ENCODE peak calls at places on chromosome 5, in eight cellular contexts. H, I, R, X, L, Q, T and N are unnamed samples.

GRCh38 chr5:152404494-152404893 is 585 bp downstream of the NMUR2 start:
- DNase-seq in R (no peak), Q (no peak), T (no peak), X (no peak), H (no peak), I (no peak), L (no peak), N (no peak)

GRCh38 chr5:135033026-135033861 is 784 bp downstream of the PITX1 start:
- DNase-seq in X (peak; percentile 22), T (no peak), R (peak; percentile 63), Q (no peak), I (peak; percentile 55), L (no peak), H (no peak), N (peak; percentile 81)

GRCh38 chr5:62649025-62649424 is 70.4 kb downstream of the LRRC70 start:
- DNase-seq in L (no peak), I (no peak), H (no peak), R (no peak), T (no peak), X (no peak), Q (no peak), N (no peak)

GRCh38 chr5:176788931-176789872 is 21.2 kb upstream of the UNC5A start:
- DNase-seq in T (no peak), R (no peak), X (no peak), L (no peak), H (no peak), Q (no peak), I (no peak), N (no peak)

GRCh38 chr5:32745317-32745716 is 34.2 kb downstream of the NPR3 start:
- DNase-seq in L (no peak), R (no peak), T (no peak), I (no peak), X (no peak), Q (peak; percentile 26), H (no peak), N (no peak)

GRCh38 chr5:21644032-21644431 is 1209.1 kb downstream of the CDH12 start:
- DNase-seq in I (no peak), R (no peak), H (no peak), Q (no peak), T (no peak), L (no peak), X (no peak), N (no peak)

GRCh38 chr5:68456756-68457217 is 241.2 kb downstream of the PIK3R1 start:
- DNase-seq in I (peak; percentile 62), Q (peak; percentile 50), X (peak; percentile 49), T (no peak), R (peak; percentile 34), L (no peak), H (peak; percentile 28), N (no peak)

GRCh38 chr5:111070272-111071134 is 1.0 kb upstream of the TSLP start:
- DNase-seq in Q (no peak), X (no peak), H (no peak), R (peak; percentile 33), T (no peak), I (no peak), L (no peak), N (peak; percentile 83)

GRCh38 chr5:153523831-153524230 is 33.4 kb downstream of the GRIA1 start:
- DNase-seq in L (no peak), Q (peak; percentile 9), I (no peak), H (peak; percentile 52), T (no peak), R (peak; percentile 15), X (no peak), N (no peak)

GRCh38 chr5:95924720-95925119 is 36.9 kb downstream of the ELL2 start:
- DNase-seq in I (no peak), T (no peak), R (no peak), Q (no peak), X (no peak), L (no peak), H (no peak), N (no peak)

GRCh38 chr5:103923616-103924168 is 361.1 kb upstream of the NUDT12 start:
- DNase-seq in R (no peak), T (no peak), L (no peak), X (no peak), H (no peak), Q (no peak), I (no peak), N (no peak)

GRCh38 chr5:137630972-137631370 is 104.9 kb downstream of the KLHL3 start:
- DNase-seq in R (no peak), T (no peak), X (no peak), H (no peak), Q (no peak), I (no peak), L (no peak), N (peak; percentile 8)

GRCh38 chr5:176153741-176154140 is 84.5 kb upstream of the SIMC1 start:
- DNase-seq in X (no peak), R (no peak), H (peak; percentile 8), Q (no peak), I (no peak), T (no peak), L (no peak), N (no peak)

GRCh38 chr5:124644138-124644537 is 102.3 kb downstream of the ZNF608 start:
- DNase-seq in H (peak; percentile 82), T (no peak), R (no peak), X (no peak), L (no peak), I (peak; percentile 85), Q (no peak), N (no peak)

GRCh38 chr5:179407191-179408175 is 62.2 kb upstream of the ADAMTS2 start:
- DNase-seq in R (no peak), L (no peak), T (no peak), I (no peak), Q (no peak), H (no peak), X (no peak), N (no peak)

GRCh38 chr5:138610468-138611294 is 35.5 kb upstream of the HSPA9 start:
- DNase-seq in L (no peak), Q (peak; percentile 17), I (peak; percentile 38), R (no peak), H (no peak), T (no peak), X (no peak), N (peak; percentile 73)

GRCh38 chr5:103667068-103667467 is 104.5 kb upstream of the NUDT12 start:
- DNase-seq in I (no peak), R (peak; percentile 7), H (peak; percentile 77), X (no peak), Q (no peak), L (no peak), T (no peak), N (no peak)

GRCh38 chr5:102090770-102091169 is 205.3 kb downstream of the SLCO4C1 start:
- DNase-seq in H (no peak), T (peak; percentile 36), X (peak; percentile 31), R (peak; percentile 58), I (peak; percentile 4), Q (no peak), L (no peak), N (peak; percentile 64)

GRCh38 chr5:147464211-147464610 is 45.7 kb downstream of the DPYSL3 start:
- DNase-seq in Q (no peak), L (no peak), I (no peak), T (peak; percentile 19), R (peak; percentile 69), H (peak; percentile 46), X (peak; percentile 36), N (peak; percentile 97)

GRCh38 chr5:109695005-109695926 is 5.5 kb downstream of the MAN2A1 start:
- DNase-seq in H (no peak), T (no peak), R (no peak), L (no peak), I (peak; percentile 15), X (no peak), Q (no peak), N (no peak)

GRCh38 chr5:67338416-67338815 is 141.8 kb upstream of the CD180 start:
- DNase-seq in R (peak; percentile 54), X (no peak), Q (no peak), T (no peak), H (no peak), L (no peak), I (no peak), N (no peak)

DNA sequence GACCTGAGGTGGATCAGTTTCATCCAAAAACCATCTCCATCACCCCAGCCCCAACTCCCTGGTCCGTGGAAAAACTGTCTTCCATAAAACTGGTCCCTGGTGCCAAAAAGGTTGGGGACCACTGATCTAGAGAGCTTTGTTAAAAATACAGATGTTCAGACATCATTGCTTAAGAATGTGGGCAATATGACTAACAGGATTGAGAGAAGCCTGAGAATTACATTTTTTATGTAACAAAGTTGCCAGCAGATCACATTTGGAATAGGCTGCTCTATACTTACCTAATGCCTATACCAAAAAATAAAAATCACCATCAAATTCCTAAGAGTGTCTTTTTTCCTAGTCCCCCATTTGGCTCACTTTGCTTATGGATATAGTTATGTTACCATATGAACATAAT is 143.3 kb downstream of the RAPGEF6 start:
- DNase-seq in X (no peak), T (no peak), I (no peak), L (no peak), H (no peak), Q (no peak), R (no peak), N (no peak)
- H3K36me3 ChIP-seq in X (no peaks in the 10 kb centered on the region), T (peaks cover 6% of the 10 kb centered on the region), I (peaks cover 75% of the 10 kb centered on the region), L (peaks cover 25% of the 10 kb centered on the region), H (peaks cover 4% of the 10 kb centered on the region), Q (peaks cover 76% of the 10 kb centered on the region), R (peaks cover 32% of the 10 kb centered on the region), N (peaks cover 4% of the 10 kb centered on the region)

GRCh38 chr5:65546141-65546540 is 16.8 kb downstream of the CENPK start:
- DNase-seq in H (no peak), I (no peak), T (no peak), Q (no peak), L (no peak), X (no peak), R (no peak), N (no peak)
- H3K36me3 ChIP-seq in H (no peaks in the 10 kb centered on the region), I (peaks cover 73% of the 10 kb centered on the region), T (peaks cover 13% of the 10 kb centered on the region), Q (no peaks in the 10 kb centered on the region), L (peaks cover 53% of the 10 kb centered on the region), X (no peaks in the 10 kb centered on the region), R (peaks cover 65% of the 10 kb centered on the region), N (peaks cover 16% of the 10 kb centered on the region)

DNA sequence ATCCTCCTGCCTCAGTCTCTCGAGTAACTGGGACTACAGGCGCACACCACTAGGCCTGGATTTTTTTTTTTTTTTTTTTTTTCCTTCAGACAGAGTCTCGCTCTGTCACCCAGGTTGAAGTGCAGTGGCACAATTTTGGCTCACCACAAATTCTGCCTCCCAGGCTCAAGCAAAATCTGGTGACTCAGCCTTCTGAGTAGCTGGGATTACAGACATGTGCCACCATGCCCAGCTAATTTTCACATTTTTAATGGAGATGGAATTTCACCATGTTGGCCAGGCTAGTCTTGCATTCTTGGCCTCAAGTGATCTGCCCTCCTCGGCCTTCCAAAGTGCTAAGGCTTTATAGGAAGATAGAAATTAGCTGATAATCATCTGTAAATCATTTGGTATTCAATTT is 43.9 kb downstream of the NSA2 start:
- DNase-seq in Q (no peak), H (no peak), L (no peak), T (no peak), R (peak; percentile 28), I (no peak), X (no peak), N (no peak)
- H3K36me3 ChIP-seq in Q (no peaks in the 10 kb centered on the region), H (no peaks in the 10 kb centered on the region), L (peaks cover 21% of the 10 kb centered on the region), T (no peaks in the 10 kb centered on the region), R (no peaks in the 10 kb centered on the region), I (no peaks in the 10 kb centered on the region), X (no peaks in the 10 kb centered on the region), N (peaks cover 6% of the 10 kb centered on the region)

DNA sequence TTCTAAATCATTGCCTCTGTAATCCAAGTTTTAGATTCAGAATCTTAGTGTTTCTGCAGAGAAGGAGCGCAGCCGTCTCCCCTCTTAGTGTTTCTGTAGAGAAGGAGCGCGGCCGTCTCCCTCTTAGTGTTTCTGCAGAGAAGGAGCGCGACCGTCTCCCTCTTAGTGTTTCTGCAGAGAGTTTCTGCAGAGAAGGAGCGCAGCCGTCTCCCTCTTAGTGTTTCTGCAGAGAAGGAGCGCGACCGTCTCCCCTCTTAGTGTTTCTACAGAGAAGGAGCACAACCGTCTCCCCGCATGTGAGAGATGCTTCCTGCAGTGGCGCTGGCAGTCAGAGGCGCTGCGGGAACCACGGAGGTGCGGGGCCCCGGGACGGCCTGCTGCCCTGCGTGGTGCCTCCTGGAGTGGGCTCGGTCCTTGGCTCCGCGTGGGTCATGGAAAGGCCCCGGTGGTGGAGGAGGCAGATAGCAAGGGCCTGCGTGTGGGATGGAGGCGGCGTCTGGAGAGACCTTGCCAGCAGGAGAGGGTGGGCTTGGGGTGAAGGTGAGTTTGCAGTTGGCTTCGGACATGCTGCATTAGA is 10.9 kb downstream of the CEP72 start:
- DNase-seq in Q (no peak), X (no peak), H (no peak), L (no peak), I (no peak), R (no peak), T (no peak), N (no peak)
- H3K36me3 ChIP-seq in Q (peaks cover 62% of the 10 kb centered on the region), X (no peaks in the 10 kb centered on the region), H (no peaks in the 10 kb centered on the region), L (peaks cover 54% of the 10 kb centered on the region), I (peaks cover 98% of the 10 kb centered on the region), R (peaks cover 49% of the 10 kb centered on the region), T (peaks cover 54% of the 10 kb centered on the region), N (peaks cover 31% of the 10 kb centered on the region)